ENCODE peak calls at places on chromosomes 13 and 19, in five cellular contexts. S is NCI-H526, N is T-helper 1 cell, B is left ventricle myocardium inferior, H is bronchial epithelial cell. A is an unnamed sample.

GRCh38 chr13:109151255-109151654 is 521.8 kb downstream of the MYO16 start:
- DNase-seq in S (no peak), N (no peak), B (no peak), H (peak), A (peak)

GRCh38 chr13:114285166-114285808 is 3.9 kb downstream of the UPF3A start:
- DNase-seq in S (no peak), N (no peak), B (no peak), H (peak), A (peak)

GRCh38 chr13:25375727-25376358 is 4.1 kb downstream of the ATP8A2 start:
- DNase-seq in S (peak), N (no peak), B (no peak), H (peak), A (peak)

GRCh38 chr19:3304871-3305423 is 61.4 kb upstream of the NFIC start:
- DNase-seq in S (peak), N (peak), B (peak), H (peak), A (peak)

GRCh38 chr13:113476811-113477210 is 13.7 kb downstream of the DCUN1D2 start:
- DNase-seq in S (no peak), N (no peak), B (no peak), H (no peak), A (no peak)

GRCh38 chr19:31350033-31350692 is 927 bp upstream of the TSHZ3 start:
- DNase-seq in S (peak), N (no peak), B (peak), H (no peak), A (no peak)

GRCh38 chr13:21229241-21230024 is 53.0 kb downstream of the MRPL57 start:
- DNase-seq in S (no peak), N (no peak), B (no peak), H (no peak), A (no peak)

GRCh38 chr13:28442872-28443271 is 52.1 kb downstream of the FLT1 start:
- DNase-seq in S (no peak), N (no peak), B (peak), H (no peak), A (no peak)

GRCh38 chr19:17718988-17719711 is at the start of gene MAP1S:
- DNase-seq in S (peak), N (peak), B (peak), H (peak), A (peak)

GRCh38 chr13:95485518-95486144 is 66.9 kb upstream of the CLDN10 start:
- DNase-seq in S (no peak), N (no peak), B (no peak), H (peak), A (no peak)

GRCh38 chr13:20402881-20403280 is 122.8 kb downstream of the CRYL1 start:
- DNase-seq in S (no peak), N (no peak), B (no peak), H (no peak), A (no peak)